ENCODE peak calls at places on chromosomes 2 and 18, in five cellular contexts. E, M, T, X and G are unnamed samples.

GRCh38 chr18:50629148-50629631 is 69.3 kb downstream of the MAPK4 start:
- DNase-seq in M (no peak), T (no peak), E (no peak), X (no peak), G (no peak)

GRCh38 chr18:35749701-35750100 is 168.2 kb downstream of the GALNT1 start:
- DNase-seq in E (no peak), M (no peak), T (peak; percentile 17), X (no peak), G (no peak)

GRCh38 chr2:149885468-149885867 is 297.9 kb upstream of the MMADHC start:
- DNase-seq in E (peak; percentile 12), X (no peak), T (peak; percentile 13), M (no peak), G (no peak)

GRCh38 chr18:79570266-79571201 is 109.1 kb upstream of the CTDP1 start:
- DNase-seq in T (peak; percentile 51), X (peak; percentile 4), E (no peak), M (peak; percentile 39), G (peak; percentile 21)

GRCh38 chr2:241762933-241763369 is 13.7 kb upstream of the GAL3ST2 start:
- DNase-seq in M (no peak), E (no peak), X (peak; percentile 38), T (no peak), G (peak; percentile 42)

GRCh38 chr2:151827564-151828142 is 568 bp downstream of the ARL5A start:
- DNase-seq in E (no peak), X (peak; percentile 24), T (peak; percentile 56), M (no peak), G (peak; percentile 78)

GRCh38 chr2:215772003-215772402 is 241.3 kb downstream of the MREG start:
- DNase-seq in X (no peak), T (peak; percentile 11), E (no peak), M (no peak), G (no peak)

GRCh38 chr2:190121971-190122370 is 59.4 kb upstream of the MSTN start:
- DNase-seq in T (peak; percentile 24), E (no peak), M (no peak), X (no peak), G (no peak)

GRCh38 chr2:66874411-66874810 is 439.5 kb downstream of the MEIS1 start:
- DNase-seq in M (no peak), E (no peak), T (peak; percentile 62), X (no peak), G (no peak)

GRCh38 chr2:37875332-37875976 is 49.6 kb upstream of the RMDN2 start:
- DNase-seq in M (no peak), T (no peak), E (no peak), X (no peak), G (no peak)

GRCh38 chr2:1868683-1869141 is 124.4 kb upstream of the PXDN start:
- DNase-seq in E (no peak), T (no peak), X (no peak), M (no peak), G (no peak)

GRCh38 chr2:239717319-239717675 is 307.8 kb downstream of the NDUFA10 start:
- DNase-seq in M (no peak), X (no peak), T (no peak), E (no peak), G (no peak)

GRCh38 chr2:26521054-26521912 is 43.4 kb upstream of the OTOF start:
- DNase-seq in X (peak; percentile 21), E (no peak), M (no peak), T (peak; percentile 48), G (peak; percentile 29)

GRCh38 chr18:23967321-23968089 is 47.0 kb upstream of the TTC39C start:
- DNase-seq in M (no peak), T (no peak), X (no peak), E (no peak), G (peak; percentile 16)
- H3K4me3 ChIP-seq in M (no peak overlapping the region), T (no peak overlapping the region), X (no peak overlapping the region), E (no peak overlapping the region), G (no peak overlapping the region)

GRCh38 chr2:73254343-73255006 is 20.4 kb downstream of the CCT7 start:
- DNase-seq in T (no peak), M (no peak), X (no peak), E (no peak), G (no peak)

GRCh38 chr2:73255007-73255644 is 21.0 kb downstream of the CCT7 start:
- DNase-seq in M (no peak), E (no peak), T (no peak), X (no peak), G (no peak)

GRCh38 chr2:73253901-73254300 is 19.8 kb downstream of the CCT7 start:
- DNase-seq in M (no peak), T (no peak), E (no peak), X (no peak), G (no peak)

GRCh38 chr2:73252238-73253027 is 18.3 kb downstream of the CCT7 start:
- DNase-seq in X (no peak), E (no peak), T (no peak), M (no peak), G (no peak)

DNA sequence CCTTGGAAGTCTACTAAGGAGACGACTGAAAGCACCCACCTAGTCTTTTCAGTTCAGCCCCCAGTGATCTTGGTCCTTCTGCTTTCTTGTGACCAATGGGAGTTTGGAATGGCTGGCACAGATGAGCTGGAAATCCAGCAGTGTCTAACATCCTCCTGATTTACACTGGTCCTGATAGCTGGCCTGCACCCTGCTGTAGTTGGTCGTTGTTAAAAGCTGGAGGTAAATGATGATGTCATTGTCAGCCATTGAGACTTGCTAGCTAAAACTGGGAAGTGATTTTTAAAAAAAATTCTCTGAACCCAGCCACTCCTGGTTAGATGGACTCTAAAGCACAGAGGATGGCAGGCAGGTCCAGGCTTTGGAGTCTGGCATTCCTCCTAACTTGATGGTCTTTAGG is 19.3 kb downstream of the CCT7 start:
- DNase-seq in E (no peak), T (no peak), X (no peak), M (no peak), G (no peak)
- H3K36me3 ChIP-seq in E (peaks cover 7% of the 10 kb centered on the region), T (peaks cover 40% of the 10 kb centered on the region), X (peaks cover 33% of the 10 kb centered on the region), M (peaks cover 66% of the 10 kb centered on the region), G (peaks cover 9% of the 10 kb centered on the region)

GRCh38 chr2:117621330-117621729 is 193.2 kb upstream of the DDX18 start:
- DNase-seq in X (no peak), M (no peak), T (no peak), E (no peak), G (no peak)
- H3K4me3 ChIP-seq in X (no peak overlapping the region), M (no peak overlapping the region), T (no peak overlapping the region), E (no peak overlapping the region), G (no peak overlapping the region)

GRCh38 chr2:206116278-206116677 is 30.3 kb upstream of the INO80D start:
- DNase-seq in E (no peak), M (no peak), T (no peak), X (no peak), G (no peak)
- H3K36me3 ChIP-seq in E (no peaks in the 10 kb centered on the region), M (peaks cover 30% of the 10 kb centered on the region), T (peaks cover 16% of the 10 kb centered on the region), X (peaks cover 17% of the 10 kb centered on the region), G (no peaks in the 10 kb centered on the region)